ENCODE peak calls at places on chromosome X, in seven cellular contexts. Q is ascending aorta, J is mammary epithelial cell, Y is WERI-Rb-1, O is uterus, Z is tibial nerve, I is Peyer's patch. G is an unnamed sample.

GRCh38 chrX:122572461-122572860 is 611.6 kb upstream of the GRIA3 start:
- DNase-seq in Q (no peak), J (peak), Y (no peak), O (no peak), Z (no peak), I (no peak), G (peak)

GRCh38 chrX:123648028-123648810 is 84.6 kb downstream of the THOC2 start:
- DNase-seq in Q (no peak), J (no peak), Y (no peak), O (no peak), Z (no peak), I (peak), G (peak)

GRCh38 chrX:34918091-34918736 is 24.4 kb upstream of the FAM47B start:
- DNase-seq in Q (no peak), J (peak), Y (no peak), O (no peak), Z (no peak), I (no peak), G (peak)

GRCh38 chrX:132612990-132613564 is 124.2 kb upstream of the MBNL3 start:
- DNase-seq in Q (no peak), J (peak), Y (peak), O (peak), Z (peak), I (peak), G (peak)

GRCh38 chrX:40140706-40141499 is 43.1 kb upstream of the BCOR start:
- DNase-seq in Q (peak), J (no peak), Y (no peak), O (peak), Z (no peak), I (no peak), G (peak)

GRCh38 chrX:115413246-115413878 is 123.8 kb downstream of the LUZP4 start:
- DNase-seq in Q (no peak), J (no peak), Y (no peak), O (no peak), Z (no peak), I (no peak), G (no peak)

GRCh38 chrX:149758068-149758714 is 15.7 kb upstream of the HSFX1 start:
- DNase-seq in Q (peak), J (no peak), Y (no peak), O (no peak), Z (no peak), I (no peak), G (no peak)

GRCh38 chrX:24842486-24842885 is 148.8 kb downstream of the POLA1 start:
- DNase-seq in Q (no peak), J (no peak), Y (no peak), O (no peak), Z (no peak), I (no peak), G (no peak)

GRCh38 chrX:119181491-119181890 is 53.9 kb upstream of the KIAA1210 start:
- DNase-seq in Q (no peak), J (peak), Y (no peak), O (no peak), Z (no peak), I (no peak), G (no peak)

GRCh38 chrX:133437356-133437755 is 22.1 kb upstream of the GPC4 start:
- DNase-seq in Q (no peak), J (no peak), Y (no peak), O (no peak), Z (no peak), I (no peak), G (no peak)

GRCh38 chrX:46791927-46792825 is 33.3 kb upstream of the SLC9A7 start:
- DNase-seq in Q (peak), J (peak), Y (no peak), O (no peak), Z (no peak), I (peak), G (peak)

GRCh38 chrX:47234583-47234982 is 1.8 kb downstream of the USP11 start:
- DNase-seq in Q (no peak), J (peak), Y (no peak), O (no peak), Z (no peak), I (no peak), G (no peak)

GRCh38 chrX:22742174-22742573 is 257.6 kb upstream of the DDX53 start:
- DNase-seq in Q (no peak), J (peak), Y (no peak), O (no peak), Z (no peak), I (no peak), G (no peak)

GRCh38 chrX:10288400-10288799 is 131.6 kb downstream of the CLCN4 start:
- DNase-seq in Q (no peak), J (no peak), Y (no peak), O (no peak), Z (no peak), I (no peak), G (peak)

GRCh38 chrX:125620715-125621587 is 301.3 kb downstream of the TEX13C start:
- DNase-seq in Q (no peak), J (no peak), Y (no peak), O (no peak), Z (no peak), I (no peak), G (no peak)

GRCh38 chrX:118370921-118371624 is 25.2 kb downstream of the WDR44 start:
- DNase-seq in Q (no peak), J (no peak), Y (no peak), O (no peak), Z (no peak), I (no peak), G (no peak)

GRCh38 chrX:130994671-130995070 is 63.5 kb upstream of the ARHGAP36 start:
- DNase-seq in Q (no peak), J (no peak), Y (peak), O (no peak), Z (no peak), I (no peak), G (no peak)

GRCh38 chrX:150202641-150203248 is 160.4 kb upstream of the MAMLD1 start:
- DNase-seq in Q (no peak), J (peak), Y (no peak), O (no peak), Z (no peak), I (no peak), G (no peak)

GRCh38 chrX:23403849-23404248 is 69.2 kb downstream of the PTCHD1 start:
- DNase-seq in Q (no peak), J (no peak), Y (peak), O (no peak), Z (no peak), I (no peak), G (no peak)

GRCh38 chrX:148376342-148376741 is 124.1 kb upstream of the AFF2 start:
- DNase-seq in Q (no peak), J (no peak), Y (no peak), O (no peak), Z (no peak), I (no peak), G (no peak)

GRCh38 chrX:106037835-106038473 is 573 bp downstream of the SERPINA7 start:
- DNase-seq in Q (no peak), J (no peak), Y (no peak), O (no peak), Z (no peak), I (no peak), G (no peak)

GRCh38 chrX:12307961-12308360 is 169.7 kb downstream of the FRMPD4 start:
- DNase-seq in Q (no peak), J (no peak), Y (no peak), O (no peak), Z (no peak), I (no peak), G (no peak)

GRCh38 chrX:22159071-22159470 is 113.6 kb upstream of the CBLL2 start:
- DNase-seq in Q (no peak), J (peak), Y (no peak), O (no peak), Z (no peak), I (no peak), G (no peak)

GRCh38 chrX:41142130-41142529 is 56.9 kb downstream of the USP9X start:
- DNase-seq in Q (no peak), J (no peak), Y (no peak), O (no peak), Z (no peak), I (no peak), G (no peak)

GRCh38 chrX:384861-385260 is 1.8 kb downstream of the PPP2R3B start:
- DNase-seq in Q (no peak), J (no peak), Y (no peak), O (no peak), Z (no peak), I (no peak), G (no peak)

GRCh38 chrX:69031181-69031580 is 134.1 kb downstream of the PJA1 start:
- DNase-seq in Q (peak), J (no peak), Y (peak), O (no peak), Z (no peak), I (no peak), G (no peak)

GRCh38 chrX:37847733-37848197 is 394 bp upstream of the DYNLT3 start:
- DNase-seq in Q (no peak), J (no peak), Y (no peak), O (no peak), Z (no peak), I (no peak), G (no peak)

GRCh38 chrX:37846934-37847732 is at the start of gene DYNLT3:
- DNase-seq in Q (peak), J (peak), Y (peak), O (peak), Z (peak), I (peak), G (no peak)

GRCh38 chrX:37846558-37846933 is 825 bp downstream of the DYNLT3 start:
- DNase-seq in Q (no peak), J (no peak), Y (no peak), O (no peak), Z (no peak), I (no peak), G (no peak)

GRCh38 chrX:37844622-37845021 is 2.7 kb downstream of the DYNLT3 start:
- DNase-seq in Q (no peak), J (peak), Y (no peak), O (no peak), Z (no peak), I (no peak), G (no peak)

DNA sequence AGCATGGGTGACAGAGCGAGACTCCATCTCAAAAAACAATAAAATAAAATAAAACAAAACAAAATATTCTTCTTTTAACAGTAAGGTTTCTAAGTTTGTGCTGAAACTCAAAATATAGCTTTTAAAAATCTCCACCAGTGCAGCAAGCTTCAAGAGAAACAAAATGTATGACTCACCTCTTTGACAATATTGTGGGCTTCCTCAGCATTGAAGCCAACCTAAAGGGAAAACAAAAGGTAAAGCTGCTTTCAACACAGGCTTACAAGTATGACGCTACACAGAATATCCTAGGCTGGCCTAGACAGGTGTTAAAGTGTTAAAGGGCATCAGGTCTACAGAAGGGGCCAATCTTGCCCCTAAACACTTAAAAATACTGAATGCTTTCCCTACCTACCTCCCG is 1.2 kb downstream of the DYNLT3 start:
- DNase-seq in Q (no peak), J (peak), Y (no peak), O (no peak), Z (no peak), I (no peak), G (peak)
- H3K4me3 ChIP-seq in Q (peak), J (no peak), Y (no peak), O (no peak), Z (no peak), I (no peak), G (peak)

GRCh38 chrX:42597481-42597880 is 180.5 kb downstream of the PPP1R2C start:
- DNase-seq in Q (no peak), J (no peak), Y (no peak), O (no peak), Z (no peak), I (no peak), G (no peak)
- H3K4me3 ChIP-seq in Q (no peak), J (no peak), Y (no peak), O (no peak), Z (no peak), I (no peak), G (no peak)

DNA sequence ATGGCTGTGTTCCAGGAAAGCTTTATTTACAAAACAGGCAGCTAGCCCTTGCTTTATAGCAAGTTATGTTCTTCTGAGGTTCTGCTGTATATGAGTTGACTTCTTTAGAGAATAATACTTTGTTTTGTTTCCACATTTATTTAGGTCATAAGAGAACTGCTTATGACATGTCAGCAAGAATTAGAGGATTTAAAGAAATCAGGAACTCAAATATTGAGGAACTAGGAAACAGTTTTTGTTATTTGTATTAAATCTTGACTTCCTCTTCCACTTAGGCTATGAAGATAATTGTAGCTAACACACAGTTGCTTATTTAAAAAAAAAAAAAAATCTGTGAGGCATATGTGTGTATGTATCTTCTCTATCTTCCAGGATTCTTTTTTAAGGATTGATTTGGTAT is 14.3 kb downstream of the ZRSR2 start:
- DNase-seq in Q (no peak), J (no peak), Y (no peak), O (no peak), Z (no peak), I (no peak), G (no peak)
- H3K4me3 ChIP-seq in Q (no peak), J (no peak), Y (no peak), O (no peak), Z (no peak), I (no peak), G (no peak)

GRCh38 chrX:65821721-65822496 is 154.5 kb downstream of the MSN start:
- DNase-seq in Q (no peak), J (no peak), Y (no peak), O (no peak), Z (no peak), I (peak), G (no peak)
- H3K4me3 ChIP-seq in Q (peak), J (peak), Y (no peak), O (no peak), Z (no peak), I (peak), G (no peak)

GRCh38 chrX:137565318-137565904 is 516 bp upstream of the ZIC3 start:
- DNase-seq in Q (no peak), J (no peak), Y (no peak), O (no peak), Z (no peak), I (no peak), G (no peak)
- H3K4me3 ChIP-seq in Q (peak), J (no peak), Y (no peak), O (peak), Z (peak), I (peak), G (peak)

DNA sequence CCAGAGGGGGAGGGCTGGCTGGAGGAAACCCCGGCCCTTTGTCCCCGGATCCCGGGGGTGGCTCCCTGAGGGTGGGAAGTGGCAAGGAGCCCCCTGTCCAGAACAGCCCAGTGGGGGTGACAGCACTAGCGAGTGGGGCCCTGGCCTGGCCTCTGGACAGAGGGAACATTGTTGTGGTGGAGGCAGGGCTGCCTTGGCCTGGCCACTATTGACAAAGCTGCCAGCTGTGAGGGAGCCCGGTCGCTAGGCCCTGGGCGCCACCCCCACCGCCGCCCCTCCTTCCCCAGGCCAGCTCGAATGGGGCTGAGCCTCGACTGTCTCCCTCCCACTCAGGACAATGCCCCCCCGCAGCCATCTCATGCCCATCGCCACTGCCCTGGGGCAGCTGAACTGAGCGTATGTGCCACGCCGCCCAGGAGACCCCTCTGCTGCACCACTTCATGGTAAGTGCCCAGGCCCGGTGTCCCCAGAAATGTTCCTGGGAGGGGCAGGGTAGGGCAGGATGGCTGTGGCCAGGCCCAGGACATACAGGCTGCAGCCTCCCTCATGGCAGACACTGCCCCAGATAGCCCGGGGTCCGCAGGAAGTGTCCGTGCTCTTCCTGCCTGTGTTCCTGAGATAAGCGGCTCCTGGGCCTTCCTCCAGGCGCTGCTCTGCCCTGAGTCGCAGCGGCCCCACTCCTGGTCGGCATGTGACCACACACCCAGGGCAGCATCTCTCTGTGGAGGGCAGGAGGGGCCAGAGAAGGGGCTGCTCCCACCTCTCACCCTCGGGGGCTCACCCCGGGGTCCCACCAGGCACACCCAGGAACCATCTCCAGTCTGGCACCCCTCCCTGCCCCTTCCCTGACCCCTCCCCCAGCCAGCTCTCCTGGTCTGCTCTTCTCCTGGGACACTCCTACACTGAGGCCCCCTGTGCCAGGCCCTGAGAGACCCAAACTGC is 1.4 kb downstream of the PLXNB3 start:
- DNase-seq in Q (no peak), J (no peak), Y (peak), O (peak), Z (no peak), I (peak), G (no peak)
- H3K4me3 ChIP-seq in Q (peak), J (peak), Y (no peak), O (no peak), Z (peak), I (no peak), G (peak)

DNA sequence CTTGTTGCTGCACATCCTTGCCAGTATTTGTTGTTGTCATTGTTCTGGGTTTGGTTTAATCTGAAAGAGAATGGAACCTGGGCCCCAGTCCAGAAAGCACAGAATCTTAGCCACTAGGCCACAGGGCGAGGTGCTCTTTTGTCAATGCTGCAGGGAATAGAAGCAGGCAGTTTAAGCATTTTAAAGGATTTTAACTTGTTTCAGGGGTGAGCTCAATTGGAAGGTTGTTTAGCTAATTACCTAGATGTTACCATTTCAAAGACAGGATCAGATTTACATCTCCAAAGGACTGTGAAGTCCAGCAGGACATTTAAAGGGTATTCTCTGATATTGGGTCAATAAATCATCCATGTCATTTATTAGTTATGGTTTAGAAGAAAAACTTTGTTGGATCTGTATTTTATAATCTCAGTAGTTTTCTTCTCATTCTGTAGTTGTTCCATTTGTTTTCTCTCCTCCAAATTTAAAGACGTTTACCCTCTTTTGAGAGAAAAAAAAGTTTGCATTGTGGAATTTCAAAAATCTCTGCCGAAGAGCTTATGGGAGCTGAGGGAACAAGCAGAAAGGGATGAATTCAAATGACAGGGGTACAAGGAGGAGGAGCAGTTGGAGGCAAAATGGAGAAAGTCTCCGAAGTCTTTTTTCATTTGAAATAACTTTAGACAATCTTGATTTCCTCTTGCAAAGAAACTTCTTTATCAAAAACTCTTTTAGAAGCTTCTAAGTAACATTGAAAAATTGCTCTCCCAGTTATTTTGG is 57.5 kb upstream of the FAM47C start:
- DNase-seq in Q (no peak), J (no peak), Y (no peak), O (no peak), Z (no peak), I (no peak), G (no peak)
- H3K4me3 ChIP-seq in Q (no peak), J (no peak), Y (no peak), O (no peak), Z (no peak), I (no peak), G (no peak)

GRCh38 chrX:9019151-9019550 is 14.8 kb downstream of the FAM9B start:
- DNase-seq in Q (no peak), J (no peak), Y (no peak), O (no peak), Z (no peak), I (no peak), G (no peak)

GRCh38 chrX:9023293-9023692 is 10.6 kb downstream of the FAM9B start:
- DNase-seq in Q (no peak), J (no peak), Y (no peak), O (no peak), Z (no peak), I (no peak), G (no peak)
- H3K4me3 ChIP-seq in Q (no peak), J (no peak), Y (no peak), O (no peak), Z (no peak), I (no peak), G (no peak)

GRCh38 chrX:35919536-35920309 is at the start of gene CFAP47:
- DNase-seq in Q (no peak), J (no peak), Y (peak), O (no peak), Z (no peak), I (peak), G (peak)
- H3K4me3 ChIP-seq in Q (peak), J (no peak), Y (peak), O (no peak), Z (no peak), I (peak), G (peak)

GRCh38 chrX:81121513-81122363 is 80.0 kb downstream of the HMGN5 start:
- DNase-seq in Q (peak), J (peak), Y (peak), O (peak), Z (peak), I (peak), G (peak)
- H3K4me3 ChIP-seq in Q (peak), J (peak), Y (peak), O (peak), Z (peak), I (peak), G (peak)